ENCODE peak calls at places on chromosome X, in four cellular contexts. D is fibroblast of lung, C is stomach, Y is left lung. G is an unnamed sample. For H3K4me1, the result is how much of the 10 kb centered on the place peaks cover.

GRCh38 chrX:50635811-50636365 is 165.3 kb upstream of the DGKK start:
- DNase-seq in C (no peak), D (no peak), Y (no peak), G (no peak)

GRCh38 chrX:150058728-150059127 is 120.4 kb upstream of the EOLA2 start:
- DNase-seq in C (no peak), D (no peak), Y (no peak), G (no peak)

GRCh38 chrX:17441965-17442364 is 67.0 kb downstream of the NHS start:
- DNase-seq in Y (no peak), C (no peak), D (peak), G (no peak)

GRCh38 chrX:101057095-101057714 is 5.3 kb upstream of the TRMT2B start:
- DNase-seq in D (peak), Y (no peak), C (no peak), G (no peak)

GRCh38 chrX:97494756-97495372 is 611.2 kb downstream of the RPA4 start:
- DNase-seq in Y (no peak), C (no peak), D (no peak), G (no peak)

GRCh38 chrX:50596056-50596455 is 125.4 kb upstream of the DGKK start:
- DNase-seq in C (no peak), D (no peak), Y (no peak), G (no peak)

GRCh38 chrX:9961750-9962149 is 5.4 kb upstream of the CLDN34 start:
- DNase-seq in Y (no peak), C (no peak), D (no peak), G (no peak)

GRCh38 chrX:70769659-70770232 is 138.8 kb downstream of the TEX11 start:
- DNase-seq in C (no peak), Y (no peak), D (no peak), G (no peak)

GRCh38 chrX:8782595-8782994 is 18.6 kb downstream of the FAM9A start:
- DNase-seq in D (no peak), C (no peak), Y (no peak), G (no peak)

GRCh38 chrX:8784162-8784561 is 17.0 kb downstream of the FAM9A start:
- DNase-seq in Y (no peak), D (no peak), C (no peak), G (no peak)

GRCh38 chrX:8783100-8784098 is 17.8 kb downstream of the FAM9A start:
- DNase-seq in D (peak), C (no peak), Y (peak), G (no peak)
- TF ChIP-seq CTCF in D (peak), C (no peak), Y (peak), G (peak)

GRCh38 chrX:106752101-106752678 is 25.7 kb downstream of the RNF128 start:
- DNase-seq in Y (no peak), C (no peak), D (no peak), G (no peak)
- H3K4me1 ChIP-seq in Y (under half), C (under half), D (under half), G (under half)

GRCh38 chrX:67784712-67785111 is 240.9 kb downstream of the AR start:
- DNase-seq in D (no peak), Y (no peak), C (no peak), G (no peak)
- TF ChIP-seq CTCF in D (no peak), Y (no peak), C (no peak), G (no peak)

DNA sequence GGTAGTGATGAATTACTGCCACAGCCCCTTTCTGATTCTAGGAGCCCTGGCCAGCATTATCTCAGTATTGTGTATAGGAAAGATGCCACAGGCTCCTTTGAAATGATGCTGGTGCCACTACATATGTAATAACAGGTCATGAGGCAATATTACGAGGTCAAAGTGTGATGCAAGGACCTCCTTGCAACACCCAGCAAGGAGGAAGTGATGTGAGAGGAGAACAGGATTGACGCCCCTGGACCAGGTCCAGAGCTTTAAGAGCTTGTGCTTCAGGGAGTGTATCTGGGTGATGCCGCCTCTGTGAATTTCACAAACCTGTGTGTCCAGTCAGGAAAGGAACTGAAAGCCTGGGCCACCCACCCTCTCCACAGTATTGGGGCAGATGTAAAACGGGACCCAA is 261.8 kb downstream of the MID1IP1 start:
- DNase-seq in C (peak), Y (no peak), D (no peak), G (no peak)
- H3K4me1 ChIP-seq in C (under half), Y (under half), D (under half), G (under half)

DNA sequence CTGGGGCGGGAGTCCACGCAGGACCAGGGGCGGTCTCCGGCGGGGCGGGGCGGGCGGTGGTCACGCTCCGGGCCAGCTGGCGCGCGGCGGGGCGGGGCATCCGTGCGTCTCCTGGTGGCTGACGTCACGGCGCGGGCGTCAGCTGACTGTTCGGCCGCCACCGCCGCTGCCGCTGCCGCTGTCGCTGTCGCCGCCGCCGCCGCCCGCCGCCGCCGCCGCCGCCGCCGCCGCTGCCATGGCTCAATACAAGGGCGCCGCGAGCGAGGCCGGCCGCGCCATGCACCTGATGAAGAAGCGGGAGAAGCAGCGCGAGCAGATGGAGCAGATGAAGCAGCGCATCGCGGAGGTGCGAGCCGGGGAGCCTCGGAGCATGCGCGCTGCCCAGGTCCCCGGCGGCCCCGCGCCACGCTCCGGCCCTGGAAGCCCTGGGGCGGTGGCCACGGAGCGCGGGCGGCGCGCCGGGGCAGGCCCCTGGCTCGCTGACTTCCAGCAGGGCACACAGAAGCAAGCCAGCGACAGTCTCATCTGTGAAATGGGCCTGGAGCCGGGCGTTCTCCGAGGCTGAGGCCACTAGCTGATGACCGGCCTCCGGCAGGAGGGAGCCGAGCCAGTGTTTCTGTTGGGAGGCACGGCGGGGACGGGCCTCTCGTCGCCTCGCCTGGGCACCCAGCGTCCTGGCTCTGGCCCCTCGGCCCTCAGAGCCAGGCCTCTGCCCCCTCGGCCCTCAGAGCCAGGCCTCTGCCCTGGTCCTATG is at the start of gene FAM50A:
- DNase-seq in C (peak), D (peak), Y (peak), G (no peak)
- TF ChIP-seq CTCF in C (no peak), D (no peak), Y (no peak), G (no peak)

GRCh38 chrX:154751669-154752271 is 893 bp upstream of the GAB3 start:
- DNase-seq in C (no peak), D (no peak), Y (no peak), G (no peak)
- H3K4me1 ChIP-seq in C (under half), D (under half), Y (under half), G (under half)

DNA sequence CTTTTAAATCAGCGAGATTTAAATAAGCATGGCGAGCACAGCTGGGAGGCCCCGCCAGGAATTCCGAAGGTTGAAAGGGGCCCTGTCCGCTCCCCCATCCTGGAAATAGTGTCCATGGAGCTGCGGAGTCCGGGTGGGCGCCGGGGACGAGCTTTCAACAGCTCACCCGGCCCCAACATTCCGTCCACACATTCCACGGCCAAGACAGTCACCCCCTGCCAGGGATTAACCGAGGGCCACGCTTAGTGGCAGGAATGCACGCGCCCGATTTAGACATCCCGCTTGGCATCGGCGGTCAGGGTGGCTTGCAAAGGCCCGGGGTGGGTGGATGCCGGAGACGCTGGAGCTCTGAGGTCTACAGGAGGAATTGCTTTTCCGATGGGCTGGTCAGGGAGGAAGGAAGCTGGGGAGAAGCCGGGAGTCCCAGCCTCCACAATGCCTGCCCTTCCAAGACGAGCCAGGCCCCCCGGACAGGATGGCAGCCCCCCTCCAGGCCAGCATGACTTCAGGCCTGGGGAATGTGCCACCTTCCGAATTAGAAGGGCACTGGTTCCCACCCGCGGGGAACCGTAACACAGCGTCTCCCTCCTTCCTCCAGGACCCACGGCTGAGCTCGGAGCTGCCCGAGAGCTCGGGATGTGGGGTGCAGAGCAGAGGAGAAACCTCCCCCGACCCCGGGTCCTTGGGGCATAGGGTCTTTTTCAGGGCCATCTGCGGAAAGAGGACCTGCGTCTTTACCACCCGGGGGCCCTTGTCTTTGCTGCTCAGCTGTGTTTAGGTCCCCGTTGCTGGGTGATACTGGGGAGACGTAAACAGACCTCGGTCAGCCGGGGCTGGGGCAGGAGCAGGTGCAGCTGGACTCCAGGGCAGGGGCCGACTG is 26.9 kb upstream of the PPP2R3B start:
- DNase-seq in C (no peak), Y (peak), D (peak), G (no peak)
- TF ChIP-seq CTCF in C (no peak), Y (no peak), D (no peak), G (no peak)

G was measured in RWPE2.